ENCODE peak calls at places on chromosome 9, in six cellular contexts. N is MV-4-11, C is GM04503, U is stomach, Y is T-helper 22 cell, S is dorsolateral prefrontal cortex. R is an unnamed sample.

GRCh38 chr9:85703398-85703797 is 38.4 kb downstream of the AGTPBP1 start:
- DNase-seq in C (no peak), Y (no peak), S (no peak), N (no peak), U (no peak), R (peak)

GRCh38 chr9:21060919-21061561 is 16.7 kb downstream of the IFNB1 start:
- DNase-seq in N (peak), S (no peak), Y (no peak), U (no peak), C (peak), R (no peak)

GRCh38 chr9:137724114-137724445 is 105.3 kb downstream of the EHMT1 start:
- DNase-seq in N (no peak), S (no peak), Y (no peak), U (no peak), C (no peak), R (peak)

GRCh38 chr9:33153666-33154065 is 13.5 kb downstream of the B4GALT1 start:
- DNase-seq in Y (no peak), U (no peak), C (no peak), S (no peak), N (peak), R (no peak)

GRCh38 chr9:71692337-71692736 is 76.0 kb downstream of the CEMIP2 start:
- DNase-seq in N (no peak), Y (no peak), S (no peak), C (no peak), U (no peak), R (peak)

GRCh38 chr9:114029311-114030170 is 48.6 kb downstream of the AMBP start:
- DNase-seq in U (no peak), Y (no peak), S (peak), C (no peak), N (no peak), R (no peak)

GRCh38 chr9:88942411-88942810 is 48.9 kb upstream of the S1PR3 start:
- DNase-seq in S (no peak), N (no peak), C (no peak), Y (no peak), U (no peak), R (no peak)

GRCh38 chr9:86795861-86796497 is 151.3 kb downstream of the GAS1 start:
- DNase-seq in S (no peak), C (peak), N (no peak), U (no peak), Y (no peak), R (no peak)

GRCh38 chr9:78676009-78676408 is 379.1 kb downstream of the PSAT1 start:
- DNase-seq in N (no peak), U (no peak), S (no peak), C (no peak), Y (no peak), R (peak)

GRCh38 chr9:93122721-93123221 is 11.3 kb downstream of the NINJ1 start:
- DNase-seq in Y (no peak), C (no peak), S (no peak), N (no peak), U (no peak), R (no peak)

GRCh38 chr9:131411719-131412681 is 18.1 kb downstream of the PRRC2B start:
- DNase-seq in N (no peak), U (no peak), S (peak), C (no peak), Y (no peak), R (no peak)

GRCh38 chr9:137787376-137787775 is 90.2 kb upstream of the CACNA1B start:
- DNase-seq in S (no peak), N (no peak), U (no peak), Y (no peak), C (no peak), R (no peak)

GRCh38 chr9:132597073-132597775 is 14.8 kb downstream of the BARHL1 start:
- DNase-seq in C (no peak), Y (no peak), U (no peak), S (no peak), N (peak), R (no peak)

GRCh38 chr9:98767196-98767595 is 29.2 kb downstream of the ANKS6 start:
- DNase-seq in N (no peak), U (no peak), S (no peak), C (no peak), Y (no peak), R (no peak)

GRCh38 chr9:89522261-89522978 is 24.5 kb upstream of the SEMA4D start:
- DNase-seq in S (no peak), N (peak), C (no peak), U (peak), Y (peak), R (peak)

GRCh38 chr9:88280816-88281382 is 107.3 kb upstream of the SPIN1 start:
- DNase-seq in S (no peak), U (no peak), Y (no peak), C (no peak), N (peak), R (peak)

GRCh38 chr9:13427587-13427986 is 148.1 kb upstream of the MPDZ start:
- DNase-seq in N (peak), C (no peak), S (no peak), Y (no peak), U (no peak), R (peak)

GRCh38 chr9:116213673-116214047 is 60.1 kb downstream of the PAPPA start:
- DNase-seq in N (no peak), S (no peak), C (no peak), U (no peak), Y (no peak), R (no peak)

GRCh38 chr9:108972626-108973209 is 38.5 kb downstream of the ABITRAM start:
- DNase-seq in S (no peak), C (no peak), Y (no peak), U (no peak), N (no peak), R (no peak)